ENCODE peak calls at places on chromosomes 16 and 17, in ten cellular contexts. One of them, this sample, is unnamed.

GRCh38 chr17:76585048-76585648 is 512 bp downstream of the ST6GALNAC2 start:
- DNase-seq in skeletal muscle cell: no peak
- DNase-seq in GM12892: no peak
- DNase-seq in NCI-H1417: no peak
- DNase-seq in suprapubic skin: no peak
- DNase-seq in iris pigment epithelial cell: peak
- DNase-seq in HT1080: no peak
- DNase-seq in AG04450: no peak
- DNase-seq in activated CD8-positive, alpha-beta memory T cell treated with anti-CD3 and anti-CD28 coated beads for 1 hour: no peak
- DNase-seq in type B pancreatic cell: no peak
- DNase-seq in this sample: peak

GRCh38 chr17:66737524-66737923 is 97.4 kb upstream of the CACNG5 start:
- DNase-seq in AG04450: no peak
- DNase-seq in NCI-H1417: peak
- DNase-seq in skeletal muscle cell: no peak
- DNase-seq in GM12892: no peak
- DNase-seq in activated CD8-positive, alpha-beta memory T cell treated with anti-CD3 and anti-CD28 coated beads for 1 hour: no peak
- DNase-seq in suprapubic skin: peak
- DNase-seq in HT1080: no peak
- DNase-seq in iris pigment epithelial cell: peak
- DNase-seq in type B pancreatic cell: no peak
- DNase-seq in this sample: no peak

GRCh38 chr17:34780438-34780837 is 180.8 kb downstream of the CCT6B start:
- DNase-seq in HT1080: no peak
- DNase-seq in activated CD8-positive, alpha-beta memory T cell treated with anti-CD3 and anti-CD28 coated beads for 1 hour: no peak
- DNase-seq in suprapubic skin: no peak
- DNase-seq in NCI-H1417: no peak
- DNase-seq in iris pigment epithelial cell: no peak
- DNase-seq in skeletal muscle cell: no peak
- DNase-seq in GM12892: no peak
- DNase-seq in AG04450: no peak
- DNase-seq in type B pancreatic cell: no peak
- DNase-seq in this sample: no peak

GRCh38 chr17:16919663-16920627 is 52.0 kb downstream of the TNFRSF13B start:
- DNase-seq in iris pigment epithelial cell: no peak
- DNase-seq in HT1080: no peak
- DNase-seq in NCI-H1417: no peak
- DNase-seq in suprapubic skin: no peak
- DNase-seq in GM12892: no peak
- DNase-seq in activated CD8-positive, alpha-beta memory T cell treated with anti-CD3 and anti-CD28 coated beads for 1 hour: no peak
- DNase-seq in skeletal muscle cell: no peak
- DNase-seq in AG04450: no peak
- DNase-seq in type B pancreatic cell: peak
- DNase-seq in this sample: no peak

GRCh38 chr17:75619506-75620431 is 13.5 kb upstream of the SMIM5 start:
- DNase-seq in skeletal muscle cell: no peak
- DNase-seq in type B pancreatic cell: no peak
- DNase-seq in activated CD8-positive, alpha-beta memory T cell treated with anti-CD3 and anti-CD28 coated beads for 1 hour: no peak
- DNase-seq in NCI-H1417: peak
- DNase-seq in suprapubic skin: no peak
- DNase-seq in GM12892: peak
- DNase-seq in HT1080: peak
- DNase-seq in iris pigment epithelial cell: peak
- DNase-seq in AG04450: peak
- DNase-seq in this sample: peak

GRCh38 chr17:79034931-79035485 is 11.0 kb downstream of the C1QTNF1 start:
- DNase-seq in AG04450: no peak
- DNase-seq in HT1080: no peak
- DNase-seq in NCI-H1417: peak
- DNase-seq in iris pigment epithelial cell: no peak
- DNase-seq in activated CD8-positive, alpha-beta memory T cell treated with anti-CD3 and anti-CD28 coated beads for 1 hour: no peak
- DNase-seq in suprapubic skin: peak
- DNase-seq in type B pancreatic cell: no peak
- DNase-seq in skeletal muscle cell: no peak
- DNase-seq in GM12892: no peak
- DNase-seq in this sample: no peak

GRCh38 chr17:55320594-55321506 is 56.1 kb downstream of the HLF start:
- DNase-seq in type B pancreatic cell: no peak
- DNase-seq in iris pigment epithelial cell: no peak
- DNase-seq in HT1080: no peak
- DNase-seq in GM12892: no peak
- DNase-seq in skeletal muscle cell: no peak
- DNase-seq in AG04450: no peak
- DNase-seq in suprapubic skin: no peak
- DNase-seq in activated CD8-positive, alpha-beta memory T cell treated with anti-CD3 and anti-CD28 coated beads for 1 hour: no peak
- DNase-seq in NCI-H1417: no peak
- DNase-seq in this sample: no peak

GRCh38 chr16:881219-882097 is 80.9 kb upstream of the GNG13 start:
- DNase-seq in AG04450: no peak
- DNase-seq in NCI-H1417: no peak
- DNase-seq in iris pigment epithelial cell: no peak
- DNase-seq in activated CD8-positive, alpha-beta memory T cell treated with anti-CD3 and anti-CD28 coated beads for 1 hour: no peak
- DNase-seq in GM12892: no peak
- DNase-seq in HT1080: no peak
- DNase-seq in suprapubic skin: no peak
- DNase-seq in skeletal muscle cell: no peak
- DNase-seq in type B pancreatic cell: no peak
- DNase-seq in this sample: no peak

GRCh38 chr17:40648326-40648968 is 829 bp upstream of the SMARCE1 start:
- DNase-seq in skeletal muscle cell: no peak
- DNase-seq in AG04450: no peak
- DNase-seq in activated CD8-positive, alpha-beta memory T cell treated with anti-CD3 and anti-CD28 coated beads for 1 hour: no peak
- DNase-seq in NCI-H1417: peak
- DNase-seq in type B pancreatic cell: no peak
- DNase-seq in suprapubic skin: peak
- DNase-seq in HT1080: peak
- DNase-seq in iris pigment epithelial cell: peak
- DNase-seq in GM12892: peak
- DNase-seq in this sample: no peak

GRCh38 chr17:77467513-77467912 is 326.7 kb downstream of the SEC14L1 start:
- DNase-seq in iris pigment epithelial cell: no peak
- DNase-seq in GM12892: no peak
- DNase-seq in suprapubic skin: no peak
- DNase-seq in HT1080: no peak
- DNase-seq in NCI-H1417: no peak
- DNase-seq in type B pancreatic cell: no peak
- DNase-seq in activated CD8-positive, alpha-beta memory T cell treated with anti-CD3 and anti-CD28 coated beads for 1 hour: no peak
- DNase-seq in skeletal muscle cell: no peak
- DNase-seq in AG04450: no peak
- DNase-seq in this sample: no peak

GRCh38 chr16:58773870-58774269 is 39.8 kb upstream of the GOT2 start:
- DNase-seq in skeletal muscle cell: no peak
- DNase-seq in iris pigment epithelial cell: no peak
- DNase-seq in NCI-H1417: no peak
- DNase-seq in GM12892: no peak
- DNase-seq in activated CD8-positive, alpha-beta memory T cell treated with anti-CD3 and anti-CD28 coated beads for 1 hour: no peak
- DNase-seq in HT1080: no peak
- DNase-seq in type B pancreatic cell: no peak
- DNase-seq in suprapubic skin: no peak
- DNase-seq in AG04450: no peak
- DNase-seq in this sample: no peak

GRCh38 chr16:83365166-83365565 is 442.6 kb upstream of the HSBP1 start:
- DNase-seq in GM12892: no peak
- DNase-seq in HT1080: peak
- DNase-seq in iris pigment epithelial cell: peak
- DNase-seq in activated CD8-positive, alpha-beta memory T cell treated with anti-CD3 and anti-CD28 coated beads for 1 hour: no peak
- DNase-seq in skeletal muscle cell: peak
- DNase-seq in suprapubic skin: no peak
- DNase-seq in AG04450: no peak
- DNase-seq in NCI-H1417: no peak
- DNase-seq in type B pancreatic cell: no peak
- DNase-seq in this sample: peak

GRCh38 chr16:79776243-79776884 is 175.8 kb upstream of the MAF start:
- DNase-seq in AG04450: no peak
- DNase-seq in GM12892: no peak
- DNase-seq in suprapubic skin: peak
- DNase-seq in HT1080: no peak
- DNase-seq in type B pancreatic cell: no peak
- DNase-seq in activated CD8-positive, alpha-beta memory T cell treated with anti-CD3 and anti-CD28 coated beads for 1 hour: no peak
- DNase-seq in NCI-H1417: no peak
- DNase-seq in skeletal muscle cell: no peak
- DNase-seq in iris pigment epithelial cell: peak
- DNase-seq in this sample: no peak

GRCh38 chr16:48091077-48091476 is 64.7 kb downstream of the ABCC12 start:
- DNase-seq in NCI-H1417: no peak
- DNase-seq in skeletal muscle cell: no peak
- DNase-seq in iris pigment epithelial cell: no peak
- DNase-seq in suprapubic skin: no peak
- DNase-seq in AG04450: no peak
- DNase-seq in activated CD8-positive, alpha-beta memory T cell treated with anti-CD3 and anti-CD28 coated beads for 1 hour: no peak
- DNase-seq in HT1080: no peak
- DNase-seq in type B pancreatic cell: no peak
- DNase-seq in GM12892: no peak
- DNase-seq in this sample: no peak

GRCh38 chr17:39239640-39240314 is 14.0 kb upstream of the STAC2 start:
- DNase-seq in HT1080: no peak
- DNase-seq in GM12892: no peak
- DNase-seq in type B pancreatic cell: no peak
- DNase-seq in NCI-H1417: peak
- DNase-seq in activated CD8-positive, alpha-beta memory T cell treated with anti-CD3 and anti-CD28 coated beads for 1 hour: peak
- DNase-seq in suprapubic skin: no peak
- DNase-seq in AG04450: no peak
- DNase-seq in iris pigment epithelial cell: peak
- DNase-seq in skeletal muscle cell: no peak
- DNase-seq in this sample: no peak

GRCh38 chr17:80599546-80600305 is 55.1 kb downstream of the RPTOR start:
- DNase-seq in HT1080: no peak
- DNase-seq in suprapubic skin: no peak
- DNase-seq in iris pigment epithelial cell: peak
- DNase-seq in NCI-H1417: no peak
- DNase-seq in AG04450: no peak
- DNase-seq in GM12892: no peak
- DNase-seq in skeletal muscle cell: no peak
- DNase-seq in type B pancreatic cell: no peak
- DNase-seq in activated CD8-positive, alpha-beta memory T cell treated with anti-CD3 and anti-CD28 coated beads for 1 hour: no peak
- DNase-seq in this sample: no peak

GRCh38 chr16:71537643-71538042 is 11.4 kb downstream of the CHST4 start:
- DNase-seq in suprapubic skin: no peak
- DNase-seq in iris pigment epithelial cell: peak
- DNase-seq in activated CD8-positive, alpha-beta memory T cell treated with anti-CD3 and anti-CD28 coated beads for 1 hour: no peak
- DNase-seq in skeletal muscle cell: no peak
- DNase-seq in type B pancreatic cell: no peak
- DNase-seq in AG04450: peak
- DNase-seq in NCI-H1417: peak
- DNase-seq in HT1080: peak
- DNase-seq in GM12892: peak
- DNase-seq in this sample: peak

GRCh38 chr17:83080641-83081560 is 1.5 kb downstream of the METRNL start:
- DNase-seq in NCI-H1417: no peak
- DNase-seq in HT1080: no peak
- DNase-seq in type B pancreatic cell: no peak
- DNase-seq in skeletal muscle cell: no peak
- DNase-seq in GM12892: peak
- DNase-seq in suprapubic skin: no peak
- DNase-seq in iris pigment epithelial cell: peak
- DNase-seq in AG04450: no peak
- DNase-seq in activated CD8-positive, alpha-beta memory T cell treated with anti-CD3 and anti-CD28 coated beads for 1 hour: no peak
- DNase-seq in this sample: peak

GRCh38 chr16:8828541-8829165 is 31.0 kb downstream of the PMM2 start:
- DNase-seq in iris pigment epithelial cell: peak
- DNase-seq in suprapubic skin: no peak
- DNase-seq in type B pancreatic cell: no peak
- DNase-seq in activated CD8-positive, alpha-beta memory T cell treated with anti-CD3 and anti-CD28 coated beads for 1 hour: no peak
- DNase-seq in AG04450: no peak
- DNase-seq in skeletal muscle cell: no peak
- DNase-seq in GM12892: no peak
- DNase-seq in NCI-H1417: no peak
- DNase-seq in HT1080: peak
- DNase-seq in this sample: no peak

GRCh38 chr16:65225488-65225887 is 103.6 kb upstream of the CDH11 start:
- DNase-seq in skeletal muscle cell: no peak
- DNase-seq in suprapubic skin: no peak
- DNase-seq in AG04450: no peak
- DNase-seq in type B pancreatic cell: no peak
- DNase-seq in iris pigment epithelial cell: no peak
- DNase-seq in HT1080: no peak
- DNase-seq in NCI-H1417: no peak
- DNase-seq in GM12892: no peak
- DNase-seq in activated CD8-positive, alpha-beta memory T cell treated with anti-CD3 and anti-CD28 coated beads for 1 hour: no peak
- DNase-seq in this sample: no peak

GRCh38 chr16:30786115-30786935 is 680 bp downstream of the ZNF629 start:
- DNase-seq in NCI-H1417: peak
- DNase-seq in suprapubic skin: no peak
- DNase-seq in AG04450: no peak
- DNase-seq in iris pigment epithelial cell: peak
- DNase-seq in type B pancreatic cell: no peak
- DNase-seq in GM12892: no peak
- DNase-seq in HT1080: no peak
- DNase-seq in skeletal muscle cell: no peak
- DNase-seq in activated CD8-positive, alpha-beta memory T cell treated with anti-CD3 and anti-CD28 coated beads for 1 hour: no peak
- DNase-seq in this sample: peak

GRCh38 chr17:45703348-45703747 is 80.8 kb upstream of the CRHR1 start:
- DNase-seq in GM12892: no peak
- DNase-seq in HT1080: no peak
- DNase-seq in AG04450: no peak
- DNase-seq in activated CD8-positive, alpha-beta memory T cell treated with anti-CD3 and anti-CD28 coated beads for 1 hour: no peak
- DNase-seq in type B pancreatic cell: no peak
- DNase-seq in iris pigment epithelial cell: no peak
- DNase-seq in skeletal muscle cell: no peak
- DNase-seq in NCI-H1417: no peak
- DNase-seq in suprapubic skin: no peak
- DNase-seq in this sample: no peak

GRCh38 chr17:56284501-56284900 is 131.2 kb downstream of the ANKFN1 start:
- DNase-seq in type B pancreatic cell: no peak
- DNase-seq in iris pigment epithelial cell: peak
- DNase-seq in HT1080: no peak
- DNase-seq in NCI-H1417: no peak
- DNase-seq in skeletal muscle cell: peak
- DNase-seq in AG04450: no peak
- DNase-seq in GM12892: no peak
- DNase-seq in activated CD8-positive, alpha-beta memory T cell treated with anti-CD3 and anti-CD28 coated beads for 1 hour: no peak
- DNase-seq in suprapubic skin: no peak
- DNase-seq in this sample: peak

GRCh38 chr16:77899416-77899815 is 111.1 kb downstream of the VAT1L start:
- DNase-seq in activated CD8-positive, alpha-beta memory T cell treated with anti-CD3 and anti-CD28 coated beads for 1 hour: no peak
- DNase-seq in skeletal muscle cell: no peak
- DNase-seq in GM12892: no peak
- DNase-seq in type B pancreatic cell: no peak
- DNase-seq in iris pigment epithelial cell: no peak
- DNase-seq in suprapubic skin: no peak
- DNase-seq in AG04450: no peak
- DNase-seq in NCI-H1417: no peak
- DNase-seq in HT1080: no peak
- DNase-seq in this sample: no peak

GRCh38 chr16:84087461-84088151 is 29.1 kb downstream of the MBTPS1 start:
- DNase-seq in HT1080: no peak
- DNase-seq in suprapubic skin: no peak
- DNase-seq in GM12892: no peak
- DNase-seq in iris pigment epithelial cell: no peak
- DNase-seq in NCI-H1417: no peak
- DNase-seq in activated CD8-positive, alpha-beta memory T cell treated with anti-CD3 and anti-CD28 coated beads for 1 hour: no peak
- DNase-seq in skeletal muscle cell: no peak
- DNase-seq in type B pancreatic cell: no peak
- DNase-seq in AG04450: no peak
- DNase-seq in this sample: no peak

GRCh38 chr16:23924138-23924537 is 88.4 kb downstream of the PRKCB start:
- DNase-seq in iris pigment epithelial cell: no peak
- DNase-seq in GM12892: no peak
- DNase-seq in activated CD8-positive, alpha-beta memory T cell treated with anti-CD3 and anti-CD28 coated beads for 1 hour: no peak
- DNase-seq in NCI-H1417: no peak
- DNase-seq in AG04450: no peak
- DNase-seq in HT1080: no peak
- DNase-seq in skeletal muscle cell: no peak
- DNase-seq in suprapubic skin: no peak
- DNase-seq in type B pancreatic cell: no peak
- DNase-seq in this sample: no peak

GRCh38 chr17:41620583-41621434 is 3.6 kb downstream of the KRT17 start:
- DNase-seq in suprapubic skin: peak
- DNase-seq in AG04450: no peak
- DNase-seq in NCI-H1417: no peak
- DNase-seq in skeletal muscle cell: no peak
- DNase-seq in type B pancreatic cell: no peak
- DNase-seq in iris pigment epithelial cell: peak
- DNase-seq in GM12892: no peak
- DNase-seq in HT1080: no peak
- DNase-seq in activated CD8-positive, alpha-beta memory T cell treated with anti-CD3 and anti-CD28 coated beads for 1 hour: no peak
- DNase-seq in this sample: no peak

GRCh38 chr17:42519546-42520444 is 16.2 kb upstream of the NAGLU start:
- DNase-seq in activated CD8-positive, alpha-beta memory T cell treated with anti-CD3 and anti-CD28 coated beads for 1 hour: no peak
- DNase-seq in type B pancreatic cell: no peak
- DNase-seq in GM12892: no peak
- DNase-seq in suprapubic skin: peak
- DNase-seq in skeletal muscle cell: peak
- DNase-seq in iris pigment epithelial cell: peak
- DNase-seq in NCI-H1417: no peak
- DNase-seq in HT1080: peak
- DNase-seq in AG04450: peak
- DNase-seq in this sample: peak